ENCODE peak calls at places on chromosomes 3 and 15, in nine cellular contexts. One of them, this sample, is unnamed.

GRCh38 chr15:40857601-40858351 is 13.9 kb downstream of the SPINT1 start:
- DNase-seq in cardiac muscle cell: peak
- DNase-seq in OCI-LY7: peak
- DNase-seq in lower lobe of right lung: peak
- DNase-seq in colonic mucosa: peak
- DNase-seq in fibroblast of lung: peak
- DNase-seq in fibroblast of mammary gland: peak
- DNase-seq in uterus: peak
- DNase-seq in Panc1: peak
- DNase-seq in this sample: peak

GRCh38 chr3:9091811-9092210 is 128.5 kb upstream of the RAD18 start:
- DNase-seq in OCI-LY7: no peak
- DNase-seq in fibroblast of lung: peak
- DNase-seq in Panc1: no peak
- DNase-seq in lower lobe of right lung: no peak
- DNase-seq in fibroblast of mammary gland: no peak
- DNase-seq in colonic mucosa: no peak
- DNase-seq in cardiac muscle cell: no peak
- DNase-seq in uterus: no peak
- DNase-seq in this sample: no peak

GRCh38 chr15:34243226-34243625 is 18.4 kb downstream of the EMC4 start:
- DNase-seq in fibroblast of lung: peak
- DNase-seq in Panc1: no peak
- DNase-seq in OCI-LY7: no peak
- DNase-seq in lower lobe of right lung: no peak
- DNase-seq in uterus: no peak
- DNase-seq in fibroblast of mammary gland: no peak
- DNase-seq in colonic mucosa: no peak
- DNase-seq in cardiac muscle cell: no peak
- DNase-seq in this sample: no peak

GRCh38 chr3:171810278-171811058 is at the start of gene PLD1:
- DNase-seq in uterus: no peak
- DNase-seq in fibroblast of lung: no peak
- DNase-seq in lower lobe of right lung: peak
- DNase-seq in fibroblast of mammary gland: peak
- DNase-seq in Panc1: no peak
- DNase-seq in cardiac muscle cell: peak
- DNase-seq in OCI-LY7: no peak
- DNase-seq in colonic mucosa: peak
- DNase-seq in this sample: peak

GRCh38 chr3:49484471-49484870 is 14.4 kb downstream of the DAG1 start:
- DNase-seq in lower lobe of right lung: no peak
- DNase-seq in uterus: no peak
- DNase-seq in Panc1: no peak
- DNase-seq in OCI-LY7: no peak
- DNase-seq in fibroblast of mammary gland: no peak
- DNase-seq in cardiac muscle cell: no peak
- DNase-seq in fibroblast of lung: peak
- DNase-seq in colonic mucosa: no peak
- DNase-seq in this sample: no peak

GRCh38 chr3:98846101-98846500 is 55.4 kb downstream of the DCBLD2 start:
- DNase-seq in cardiac muscle cell: no peak
- DNase-seq in fibroblast of lung: peak
- DNase-seq in lower lobe of right lung: no peak
- DNase-seq in Panc1: no peak
- DNase-seq in OCI-LY7: no peak
- DNase-seq in colonic mucosa: no peak
- DNase-seq in fibroblast of mammary gland: peak
- DNase-seq in uterus: no peak
- DNase-seq in this sample: no peak

GRCh38 chr3:47239929-47240328 is 42.7 kb downstream of the KIF9 start:
- DNase-seq in fibroblast of lung: no peak
- DNase-seq in OCI-LY7: no peak
- DNase-seq in fibroblast of mammary gland: no peak
- DNase-seq in uterus: no peak
- DNase-seq in lower lobe of right lung: peak
- DNase-seq in Panc1: no peak
- DNase-seq in cardiac muscle cell: no peak
- DNase-seq in colonic mucosa: no peak
- DNase-seq in this sample: no peak

GRCh38 chr15:88535607-88536313 is 10.7 kb downstream of the DET1 start:
- DNase-seq in uterus: no peak
- DNase-seq in Panc1: no peak
- DNase-seq in cardiac muscle cell: no peak
- DNase-seq in fibroblast of mammary gland: no peak
- DNase-seq in lower lobe of right lung: no peak
- DNase-seq in colonic mucosa: no peak
- DNase-seq in fibroblast of lung: no peak
- DNase-seq in OCI-LY7: no peak
- DNase-seq in this sample: no peak

GRCh38 chr3:8307545-8308110 is 194.0 kb upstream of the LMCD1 start:
- DNase-seq in OCI-LY7: no peak
- DNase-seq in fibroblast of lung: no peak
- DNase-seq in cardiac muscle cell: no peak
- DNase-seq in uterus: no peak
- DNase-seq in colonic mucosa: no peak
- DNase-seq in lower lobe of right lung: no peak
- DNase-seq in fibroblast of mammary gland: no peak
- DNase-seq in Panc1: no peak
- DNase-seq in this sample: no peak

GRCh38 chr15:72205273-72205672 is 7.7 kb upstream of the GRAMD2A start:
- DNase-seq in fibroblast of mammary gland: no peak
- DNase-seq in uterus: no peak
- DNase-seq in Panc1: no peak
- DNase-seq in lower lobe of right lung: no peak
- DNase-seq in OCI-LY7: no peak
- DNase-seq in cardiac muscle cell: no peak
- DNase-seq in fibroblast of lung: no peak
- DNase-seq in colonic mucosa: no peak
- DNase-seq in this sample: no peak

GRCh38 chr3:195876297-195877031 is 31.9 kb downstream of the TNK2 start:
- DNase-seq in colonic mucosa: peak
- DNase-seq in Panc1: no peak
- DNase-seq in cardiac muscle cell: no peak
- DNase-seq in fibroblast of mammary gland: no peak
- DNase-seq in uterus: no peak
- DNase-seq in OCI-LY7: no peak
- DNase-seq in lower lobe of right lung: peak
- DNase-seq in fibroblast of lung: no peak
- DNase-seq in this sample: no peak

GRCh38 chr3:186896875-186897274 is 33.5 kb upstream of the ST6GAL1 start:
- DNase-seq in colonic mucosa: no peak
- DNase-seq in lower lobe of right lung: no peak
- DNase-seq in cardiac muscle cell: peak
- DNase-seq in Panc1: no peak
- DNase-seq in fibroblast of mammary gland: no peak
- DNase-seq in fibroblast of lung: no peak
- DNase-seq in uterus: no peak
- DNase-seq in OCI-LY7: no peak
- DNase-seq in this sample: no peak

GRCh38 chr3:188915137-188915536 is 256.6 kb upstream of the TPRG1 start:
- DNase-seq in lower lobe of right lung: no peak
- DNase-seq in cardiac muscle cell: no peak
- DNase-seq in OCI-LY7: no peak
- DNase-seq in Panc1: no peak
- DNase-seq in colonic mucosa: no peak
- DNase-seq in uterus: no peak
- DNase-seq in fibroblast of lung: peak
- DNase-seq in fibroblast of mammary gland: peak
- DNase-seq in this sample: no peak

GRCh38 chr3:196708467-196708866 is 3.6 kb downstream of the CEP19 start:
- DNase-seq in OCI-LY7: no peak
- DNase-seq in uterus: no peak
- DNase-seq in lower lobe of right lung: no peak
- DNase-seq in cardiac muscle cell: no peak
- DNase-seq in colonic mucosa: no peak
- DNase-seq in fibroblast of mammary gland: peak
- DNase-seq in Panc1: no peak
- DNase-seq in fibroblast of lung: no peak
- DNase-seq in this sample: no peak

GRCh38 chr15:35431281-35431680 is 114.7 kb downstream of the DPH6 start:
- DNase-seq in fibroblast of lung: no peak
- DNase-seq in uterus: no peak
- DNase-seq in Panc1: no peak
- DNase-seq in fibroblast of mammary gland: no peak
- DNase-seq in cardiac muscle cell: no peak
- DNase-seq in OCI-LY7: no peak
- DNase-seq in colonic mucosa: no peak
- DNase-seq in lower lobe of right lung: no peak
- DNase-seq in this sample: no peak

DNA sequence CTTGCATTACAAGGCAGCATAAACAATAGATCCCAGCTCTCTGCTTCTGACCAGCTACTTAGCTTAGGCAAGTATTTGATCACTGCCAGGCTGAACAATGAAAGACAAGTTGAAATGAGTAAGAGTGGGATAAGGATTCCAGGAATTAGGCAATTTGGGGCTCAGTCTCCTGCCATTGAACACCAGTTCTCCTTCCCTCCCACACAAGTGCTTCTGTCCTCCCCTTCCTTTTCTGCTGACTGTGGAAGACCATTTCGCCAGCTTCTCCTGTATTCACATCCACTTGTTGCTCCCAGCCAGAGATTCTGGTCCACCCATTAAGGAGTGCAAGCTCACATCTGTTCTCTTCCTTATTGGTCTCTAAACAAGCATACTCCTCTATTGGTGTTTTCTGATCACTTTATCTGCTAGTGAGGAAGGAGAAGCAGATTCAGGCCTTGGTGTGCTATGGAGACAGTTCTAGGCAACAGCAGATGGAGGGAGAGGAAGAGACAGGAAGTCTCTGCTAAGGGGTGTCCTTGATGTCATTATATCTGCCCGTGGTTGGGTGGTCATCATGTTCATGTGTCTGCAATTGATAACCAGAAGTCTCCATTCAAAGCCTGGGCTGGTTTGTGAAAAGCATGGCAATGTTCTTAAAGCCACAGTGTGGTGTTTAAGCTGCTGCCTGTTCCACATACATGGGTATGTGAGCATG is 121.5 kb downstream of the PLCL2 start:
- DNase-seq in lower lobe of right lung: no peak
- DNase-seq in OCI-LY7: peak
- DNase-seq in Panc1: no peak
- DNase-seq in uterus: no peak
- DNase-seq in fibroblast of mammary gland: peak
- DNase-seq in colonic mucosa: no peak
- DNase-seq in fibroblast of lung: no peak
- DNase-seq in cardiac muscle cell: no peak
- DNase-seq in this sample: no peak
- H3K4me3 ChIP-seq in lower lobe of right lung: no peak
- H3K4me3 ChIP-seq in OCI-LY7: no peak
- H3K4me3 ChIP-seq in Panc1: no peak
- H3K4me3 ChIP-seq in uterus: no peak
- H3K4me3 ChIP-seq in fibroblast of mammary gland: no peak
- H3K4me3 ChIP-seq in colonic mucosa: no peak
- H3K4me3 ChIP-seq in fibroblast of lung: no peak
- H3K4me3 ChIP-seq in cardiac muscle cell: no peak
- H3K4me3 ChIP-seq in this sample: no peak

GRCh38 chr3:183158113-183158512 is 4.4 kb downstream of the LAMP3 start:
- DNase-seq in cardiac muscle cell: no peak
- DNase-seq in colonic mucosa: no peak
- DNase-seq in OCI-LY7: no peak
- DNase-seq in fibroblast of lung: no peak
- DNase-seq in uterus: no peak
- DNase-seq in lower lobe of right lung: no peak
- DNase-seq in fibroblast of mammary gland: no peak
- DNase-seq in Panc1: no peak
- DNase-seq in this sample: no peak

GRCh38 chr3:183160616-183161015 is 1.9 kb downstream of the LAMP3 start:
- DNase-seq in Panc1: no peak
- DNase-seq in colonic mucosa: no peak
- DNase-seq in lower lobe of right lung: no peak
- DNase-seq in fibroblast of lung: no peak
- DNase-seq in uterus: no peak
- DNase-seq in OCI-LY7: no peak
- DNase-seq in cardiac muscle cell: no peak
- DNase-seq in fibroblast of mammary gland: no peak
- DNase-seq in this sample: no peak

GRCh38 chr3:183161552-183162345 is 785 bp downstream of the LAMP3 start:
- DNase-seq in Panc1: no peak
- DNase-seq in uterus: no peak
- DNase-seq in lower lobe of right lung: no peak
- DNase-seq in fibroblast of lung: no peak
- DNase-seq in OCI-LY7: peak
- DNase-seq in cardiac muscle cell: peak
- DNase-seq in fibroblast of mammary gland: no peak
- DNase-seq in colonic mucosa: peak
- DNase-seq in this sample: no peak

GRCh38 chr3:183158552-183159006 is 4.0 kb downstream of the LAMP3 start:
- DNase-seq in fibroblast of lung: peak
- DNase-seq in fibroblast of mammary gland: peak
- DNase-seq in lower lobe of right lung: no peak
- DNase-seq in OCI-LY7: peak
- DNase-seq in cardiac muscle cell: no peak
- DNase-seq in colonic mucosa: no peak
- DNase-seq in Panc1: no peak
- DNase-seq in uterus: no peak
- DNase-seq in this sample: no peak

GRCh38 chr3:183159319-183159718 is 3.2 kb downstream of the LAMP3 start:
- DNase-seq in Panc1: no peak
- DNase-seq in fibroblast of mammary gland: no peak
- DNase-seq in colonic mucosa: no peak
- DNase-seq in uterus: no peak
- DNase-seq in fibroblast of lung: no peak
- DNase-seq in lower lobe of right lung: no peak
- DNase-seq in OCI-LY7: no peak
- DNase-seq in cardiac muscle cell: no peak
- DNase-seq in this sample: no peak
- TF ChIP-seq CTCF in Panc1: no peak
- TF ChIP-seq CTCF in fibroblast of mammary gland: peak
- TF ChIP-seq CTCF in colonic mucosa: no peak
- TF ChIP-seq CTCF in uterus: no peak
- TF ChIP-seq CTCF in fibroblast of lung: peak
- TF ChIP-seq CTCF in lower lobe of right lung: no peak
- TF ChIP-seq CTCF in OCI-LY7: peak
- TF ChIP-seq CTCF in cardiac muscle cell: peak
- TF ChIP-seq CTCF in this sample: no peak

GRCh38 chr15:101013769-101014223 is 94.6 kb downstream of the LRRK1 start:
- DNase-seq in uterus: peak
- DNase-seq in Panc1: no peak
- DNase-seq in lower lobe of right lung: no peak
- DNase-seq in OCI-LY7: no peak
- DNase-seq in fibroblast of lung: no peak
- DNase-seq in cardiac muscle cell: no peak
- DNase-seq in colonic mucosa: peak
- DNase-seq in fibroblast of mammary gland: no peak
- DNase-seq in this sample: no peak
- H3K4me3 ChIP-seq in uterus: no peak
- H3K4me3 ChIP-seq in Panc1: no peak
- H3K4me3 ChIP-seq in lower lobe of right lung: no peak
- H3K4me3 ChIP-seq in OCI-LY7: no peak
- H3K4me3 ChIP-seq in fibroblast of lung: no peak
- H3K4me3 ChIP-seq in cardiac muscle cell: no peak
- H3K4me3 ChIP-seq in colonic mucosa: no peak
- H3K4me3 ChIP-seq in fibroblast of mammary gland: no peak
- H3K4me3 ChIP-seq in this sample: no peak

DNA sequence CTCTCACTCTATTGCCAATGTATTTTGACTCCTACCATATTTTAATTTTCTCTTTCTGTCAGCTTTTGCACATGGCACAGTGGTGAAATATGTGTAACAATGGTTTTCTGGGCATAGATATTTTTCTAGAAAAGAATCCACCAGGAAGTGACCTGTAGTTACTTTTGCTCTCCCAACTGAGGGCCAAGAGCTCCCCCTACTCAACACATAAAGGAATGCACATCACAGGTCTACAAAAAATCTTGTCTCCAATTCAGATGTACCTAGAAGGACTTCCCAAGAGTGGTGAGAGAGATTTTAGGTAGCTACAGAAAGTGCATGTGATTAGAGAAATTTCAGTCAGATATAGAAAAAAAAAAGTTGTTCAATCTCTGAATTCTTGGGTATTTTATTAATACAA is 15.6 kb downstream of the CPA3 start:
- DNase-seq in fibroblast of lung: peak
- DNase-seq in Panc1: no peak
- DNase-seq in OCI-LY7: peak
- DNase-seq in colonic mucosa: no peak
- DNase-seq in fibroblast of mammary gland: no peak
- DNase-seq in uterus: no peak
- DNase-seq in lower lobe of right lung: no peak
- DNase-seq in cardiac muscle cell: peak
- DNase-seq in this sample: no peak
- TF ChIP-seq CTCF in fibroblast of lung: no peak
- TF ChIP-seq CTCF in Panc1: peak
- TF ChIP-seq CTCF in OCI-LY7: peak
- TF ChIP-seq CTCF in colonic mucosa: no peak
- TF ChIP-seq CTCF in fibroblast of mammary gland: peak
- TF ChIP-seq CTCF in uterus: no peak
- TF ChIP-seq CTCF in lower lobe of right lung: no peak
- TF ChIP-seq CTCF in cardiac muscle cell: no peak
- TF ChIP-seq CTCF in this sample: no peak

This sample was measured in foreskin fibroblast.